ENCODE peak calls at places on chromosomes 11 and 22, in ten cellular contexts. One of them, this sample, is unnamed.

GRCh38 chr11:123585721-123586120 is 68.7 kb downstream of the SCN3B start:
- DNase-seq in AG04450: no peak
- DNase-seq in dorsolateral prefrontal cortex: no peak
- DNase-seq in cardiac fibroblast: no peak
- DNase-seq in astrocyte of the spinal cord: no peak
- DNase-seq in fibroblast of lung: no peak
- DNase-seq in IMR-90: no peak
- DNase-seq in MM.1S: no peak
- DNase-seq in thoracic aorta: no peak
- DNase-seq in fibroblast of the aortic adventitia: no peak
- DNase-seq in this sample: no peak

GRCh38 chr11:6545917-6546605 is 49.0 kb downstream of the DNHD1 start:
- DNase-seq in IMR-90: no peak
- DNase-seq in thoracic aorta: no peak
- DNase-seq in AG04450: no peak
- DNase-seq in fibroblast of lung: no peak
- DNase-seq in MM.1S: no peak
- DNase-seq in astrocyte of the spinal cord: no peak
- DNase-seq in fibroblast of the aortic adventitia: no peak
- DNase-seq in cardiac fibroblast: no peak
- DNase-seq in dorsolateral prefrontal cortex: no peak
- DNase-seq in this sample: no peak

GRCh38 chr11:214083-214482 is 6.6 kb downstream of the RIC8A start:
- DNase-seq in fibroblast of lung: no peak
- DNase-seq in AG04450: no peak
- DNase-seq in dorsolateral prefrontal cortex: no peak
- DNase-seq in cardiac fibroblast: no peak
- DNase-seq in thoracic aorta: no peak
- DNase-seq in MM.1S: no peak
- DNase-seq in astrocyte of the spinal cord: no peak
- DNase-seq in IMR-90: no peak
- DNase-seq in fibroblast of the aortic adventitia: no peak
- DNase-seq in this sample: no peak

GRCh38 chr22:32422062-32422461 is 10.0 kb upstream of the RTCB start:
- DNase-seq in IMR-90: no peak
- DNase-seq in fibroblast of lung: no peak
- DNase-seq in dorsolateral prefrontal cortex: no peak
- DNase-seq in cardiac fibroblast: no peak
- DNase-seq in AG04450: no peak
- DNase-seq in MM.1S: no peak
- DNase-seq in thoracic aorta: no peak
- DNase-seq in astrocyte of the spinal cord: no peak
- DNase-seq in fibroblast of the aortic adventitia: no peak
- DNase-seq in this sample: no peak

GRCh38 chr11:18588297-18589252 is at the start of gene UEVLD:
- DNase-seq in AG04450: peak
- DNase-seq in IMR-90: peak
- DNase-seq in fibroblast of the aortic adventitia: peak
- DNase-seq in thoracic aorta: peak
- DNase-seq in astrocyte of the spinal cord: peak
- DNase-seq in MM.1S: peak
- DNase-seq in dorsolateral prefrontal cortex: peak
- DNase-seq in fibroblast of lung: peak
- DNase-seq in cardiac fibroblast: peak
- DNase-seq in this sample: peak

GRCh38 chr11:45930031-45930794 is 7.8 kb downstream of the LARGE2 start:
- DNase-seq in fibroblast of the aortic adventitia: no peak
- DNase-seq in dorsolateral prefrontal cortex: no peak
- DNase-seq in fibroblast of lung: no peak
- DNase-seq in IMR-90: no peak
- DNase-seq in MM.1S: peak
- DNase-seq in thoracic aorta: no peak
- DNase-seq in astrocyte of the spinal cord: no peak
- DNase-seq in cardiac fibroblast: no peak
- DNase-seq in AG04450: no peak
- DNase-seq in this sample: no peak

GRCh38 chr22:50670513-50670912 is 2.1 kb upstream of the SHANK3 start:
- DNase-seq in astrocyte of the spinal cord: peak
- DNase-seq in MM.1S: no peak
- DNase-seq in AG04450: no peak
- DNase-seq in cardiac fibroblast: no peak
- DNase-seq in IMR-90: no peak
- DNase-seq in thoracic aorta: no peak
- DNase-seq in fibroblast of the aortic adventitia: no peak
- DNase-seq in dorsolateral prefrontal cortex: no peak
- DNase-seq in fibroblast of lung: no peak
- DNase-seq in this sample: no peak

GRCh38 chr22:24410110-24410856 is 17.1 kb upstream of the ADORA2A start:
- DNase-seq in thoracic aorta: no peak
- DNase-seq in dorsolateral prefrontal cortex: peak
- DNase-seq in astrocyte of the spinal cord: peak
- DNase-seq in cardiac fibroblast: peak
- DNase-seq in AG04450: no peak
- DNase-seq in IMR-90: peak
- DNase-seq in fibroblast of the aortic adventitia: peak
- DNase-seq in MM.1S: no peak
- DNase-seq in fibroblast of lung: peak
- DNase-seq in this sample: no peak

GRCh38 chr11:95338430-95338991 is 107.5 kb upstream of the SESN3 start:
- DNase-seq in dorsolateral prefrontal cortex: no peak
- DNase-seq in AG04450: no peak
- DNase-seq in IMR-90: peak
- DNase-seq in fibroblast of lung: peak
- DNase-seq in MM.1S: no peak
- DNase-seq in astrocyte of the spinal cord: peak
- DNase-seq in fibroblast of the aortic adventitia: peak
- DNase-seq in cardiac fibroblast: peak
- DNase-seq in thoracic aorta: no peak
- DNase-seq in this sample: no peak

GRCh38 chr11:39443424-39444022 is 2015.9 kb downstream of the LRRC4C start:
- DNase-seq in IMR-90: no peak
- DNase-seq in MM.1S: no peak
- DNase-seq in fibroblast of the aortic adventitia: no peak
- DNase-seq in thoracic aorta: no peak
- DNase-seq in astrocyte of the spinal cord: no peak
- DNase-seq in dorsolateral prefrontal cortex: no peak
- DNase-seq in fibroblast of lung: no peak
- DNase-seq in cardiac fibroblast: no peak
- DNase-seq in AG04450: no peak
- DNase-seq in this sample: no peak

GRCh38 chr11:74546752-74547151 is 45.6 kb upstream of the POLD3 start:
- DNase-seq in dorsolateral prefrontal cortex: no peak
- DNase-seq in IMR-90: no peak
- DNase-seq in MM.1S: no peak
- DNase-seq in fibroblast of the aortic adventitia: no peak
- DNase-seq in AG04450: no peak
- DNase-seq in fibroblast of lung: no peak
- DNase-seq in cardiac fibroblast: no peak
- DNase-seq in thoracic aorta: no peak
- DNase-seq in astrocyte of the spinal cord: no peak
- DNase-seq in this sample: no peak

GRCh38 chr11:130786586-130786985 is 129.7 kb downstream of the SNX19 start:
- DNase-seq in fibroblast of the aortic adventitia: no peak
- DNase-seq in dorsolateral prefrontal cortex: no peak
- DNase-seq in cardiac fibroblast: no peak
- DNase-seq in IMR-90: no peak
- DNase-seq in thoracic aorta: no peak
- DNase-seq in AG04450: no peak
- DNase-seq in astrocyte of the spinal cord: no peak
- DNase-seq in fibroblast of lung: no peak
- DNase-seq in MM.1S: no peak
- DNase-seq in this sample: no peak

GRCh38 chr11:17014774-17015638 is 792 bp upstream of the PLEKHA7 start:
- DNase-seq in cardiac fibroblast: peak
- DNase-seq in dorsolateral prefrontal cortex: no peak
- DNase-seq in fibroblast of the aortic adventitia: peak
- DNase-seq in IMR-90: no peak
- DNase-seq in MM.1S: peak
- DNase-seq in astrocyte of the spinal cord: peak
- DNase-seq in AG04450: no peak
- DNase-seq in fibroblast of lung: peak
- DNase-seq in thoracic aorta: no peak
- DNase-seq in this sample: no peak

GRCh38 chr11:795638-796564 is 2.2 kb downstream of the SLC25A22 start:
- DNase-seq in cardiac fibroblast: peak
- DNase-seq in MM.1S: peak
- DNase-seq in fibroblast of the aortic adventitia: peak
- DNase-seq in thoracic aorta: peak
- DNase-seq in IMR-90: peak
- DNase-seq in astrocyte of the spinal cord: peak
- DNase-seq in fibroblast of lung: peak
- DNase-seq in AG04450: peak
- DNase-seq in dorsolateral prefrontal cortex: no peak
- DNase-seq in this sample: no peak

GRCh38 chr11:72038491-72038890 is 39.8 kb downstream of the IL18BP start:
- DNase-seq in fibroblast of the aortic adventitia: peak
- DNase-seq in dorsolateral prefrontal cortex: peak
- DNase-seq in IMR-90: peak
- DNase-seq in astrocyte of the spinal cord: peak
- DNase-seq in thoracic aorta: no peak
- DNase-seq in cardiac fibroblast: peak
- DNase-seq in AG04450: peak
- DNase-seq in fibroblast of lung: peak
- DNase-seq in MM.1S: no peak
- DNase-seq in this sample: no peak

GRCh38 chr11:29448246-29448877 is 568.5 kb downstream of the KCNA4 start:
- DNase-seq in MM.1S: no peak
- DNase-seq in AG04450: no peak
- DNase-seq in fibroblast of the aortic adventitia: peak
- DNase-seq in dorsolateral prefrontal cortex: no peak
- DNase-seq in thoracic aorta: no peak
- DNase-seq in IMR-90: peak
- DNase-seq in cardiac fibroblast: peak
- DNase-seq in astrocyte of the spinal cord: peak
- DNase-seq in fibroblast of lung: peak
- DNase-seq in this sample: no peak
- TF ChIP-seq CTCF in MM.1S: no peak
- TF ChIP-seq CTCF in AG04450: peak
- TF ChIP-seq CTCF in fibroblast of the aortic adventitia: peak
- TF ChIP-seq CTCF in dorsolateral prefrontal cortex: peak
- TF ChIP-seq CTCF in thoracic aorta: no peak
- TF ChIP-seq CTCF in IMR-90: peak
- TF ChIP-seq CTCF in cardiac fibroblast: peak
- TF ChIP-seq CTCF in astrocyte of the spinal cord: peak
- TF ChIP-seq CTCF in fibroblast of lung: peak
- TF ChIP-seq CTCF in this sample: peak

GRCh38 chr11:62104816-62105610 is 18.8 kb upstream of the INCENP start:
- DNase-seq in cardiac fibroblast: peak
- DNase-seq in IMR-90: peak
- DNase-seq in MM.1S: no peak
- DNase-seq in AG04450: no peak
- DNase-seq in fibroblast of the aortic adventitia: peak
- DNase-seq in astrocyte of the spinal cord: peak
- DNase-seq in fibroblast of lung: peak
- DNase-seq in thoracic aorta: no peak
- DNase-seq in dorsolateral prefrontal cortex: no peak
- DNase-seq in this sample: no peak
- H3K4me3 ChIP-seq in cardiac fibroblast: no peak
- H3K4me3 ChIP-seq in IMR-90: peak
- H3K4me3 ChIP-seq in MM.1S: no peak
- H3K4me3 ChIP-seq in AG04450: peak
- H3K4me3 ChIP-seq in fibroblast of the aortic adventitia: peak
- H3K4me3 ChIP-seq in astrocyte of the spinal cord: no peak
- H3K4me3 ChIP-seq in fibroblast of lung: peak
- H3K4me3 ChIP-seq in thoracic aorta: peak
- H3K4me3 ChIP-seq in dorsolateral prefrontal cortex: no peak
- H3K4me3 ChIP-seq in this sample: no peak

GRCh38 chr22:29328566-29329500 is 13.3 kb upstream of the RASL10A start:
- DNase-seq in dorsolateral prefrontal cortex: peak
- DNase-seq in thoracic aorta: no peak
- DNase-seq in AG04450: no peak
- DNase-seq in IMR-90: peak
- DNase-seq in MM.1S: no peak
- DNase-seq in astrocyte of the spinal cord: no peak
- DNase-seq in cardiac fibroblast: no peak
- DNase-seq in fibroblast of lung: peak
- DNase-seq in fibroblast of the aortic adventitia: no peak
- DNase-seq in this sample: no peak

GRCh38 chr22:29329581-29329980 is 14.1 kb upstream of the RASL10A start:
- DNase-seq in dorsolateral prefrontal cortex: no peak
- DNase-seq in MM.1S: no peak
- DNase-seq in IMR-90: no peak
- DNase-seq in astrocyte of the spinal cord: no peak
- DNase-seq in thoracic aorta: no peak
- DNase-seq in fibroblast of the aortic adventitia: no peak
- DNase-seq in AG04450: no peak
- DNase-seq in fibroblast of lung: no peak
- DNase-seq in cardiac fibroblast: no peak
- DNase-seq in this sample: no peak

GRCh38 chr22:29326481-29326880 is 11.0 kb upstream of the RASL10A start:
- DNase-seq in thoracic aorta: no peak
- DNase-seq in fibroblast of the aortic adventitia: no peak
- DNase-seq in fibroblast of lung: no peak
- DNase-seq in cardiac fibroblast: no peak
- DNase-seq in IMR-90: no peak
- DNase-seq in astrocyte of the spinal cord: no peak
- DNase-seq in AG04450: no peak
- DNase-seq in dorsolateral prefrontal cortex: no peak
- DNase-seq in MM.1S: no peak
- DNase-seq in this sample: no peak

GRCh38 chr22:29327089-29327764 is 11.7 kb upstream of the RASL10A start:
- DNase-seq in thoracic aorta: no peak
- DNase-seq in fibroblast of lung: no peak
- DNase-seq in AG04450: no peak
- DNase-seq in fibroblast of the aortic adventitia: no peak
- DNase-seq in astrocyte of the spinal cord: no peak
- DNase-seq in cardiac fibroblast: no peak
- DNase-seq in dorsolateral prefrontal cortex: no peak
- DNase-seq in IMR-90: no peak
- DNase-seq in MM.1S: no peak
- DNase-seq in this sample: no peak

GRCh38 chr22:29328055-29328454 is 12.6 kb upstream of the RASL10A start:
- DNase-seq in cardiac fibroblast: no peak
- DNase-seq in IMR-90: no peak
- DNase-seq in fibroblast of lung: no peak
- DNase-seq in fibroblast of the aortic adventitia: no peak
- DNase-seq in thoracic aorta: no peak
- DNase-seq in dorsolateral prefrontal cortex: no peak
- DNase-seq in AG04450: no peak
- DNase-seq in astrocyte of the spinal cord: no peak
- DNase-seq in MM.1S: no peak
- DNase-seq in this sample: no peak
- TF ChIP-seq CTCF in cardiac fibroblast: no peak
- TF ChIP-seq CTCF in IMR-90: no peak
- TF ChIP-seq CTCF in fibroblast of lung: peak
- TF ChIP-seq CTCF in fibroblast of the aortic adventitia: no peak
- TF ChIP-seq CTCF in thoracic aorta: no peak
- TF ChIP-seq CTCF in dorsolateral prefrontal cortex: no peak
- TF ChIP-seq CTCF in AG04450: no peak
- TF ChIP-seq CTCF in astrocyte of the spinal cord: peak
- TF ChIP-seq CTCF in MM.1S: no peak
- TF ChIP-seq CTCF in this sample: no peak

DNA sequence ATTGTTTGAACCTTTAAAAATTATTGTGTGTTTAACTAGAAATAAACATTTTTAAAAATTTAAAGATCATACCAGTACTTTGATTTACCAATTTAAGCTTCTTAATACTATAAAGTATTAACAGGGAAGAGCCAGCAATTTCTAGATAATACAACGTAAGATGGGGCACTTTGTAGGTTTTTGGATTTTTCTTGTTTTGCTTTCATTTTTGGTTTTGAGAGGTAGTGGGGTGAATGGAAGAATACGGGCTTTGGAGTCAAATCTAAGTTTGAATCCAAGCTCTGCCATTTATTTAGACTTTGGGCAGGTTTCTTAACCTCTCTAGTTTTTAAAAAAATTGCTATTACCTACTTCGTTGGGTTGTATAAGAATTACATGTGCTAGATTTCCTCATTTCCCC is 44.9 kb downstream of the CSTPP1 start:
- DNase-seq in cardiac fibroblast: no peak
- DNase-seq in fibroblast of the aortic adventitia: no peak
- DNase-seq in AG04450: no peak
- DNase-seq in fibroblast of lung: no peak
- DNase-seq in IMR-90: no peak
- DNase-seq in thoracic aorta: no peak
- DNase-seq in dorsolateral prefrontal cortex: no peak
- DNase-seq in MM.1S: peak
- DNase-seq in astrocyte of the spinal cord: no peak
- DNase-seq in this sample: no peak
- H3K4me3 ChIP-seq in cardiac fibroblast: no peak
- H3K4me3 ChIP-seq in fibroblast of the aortic adventitia: no peak
- H3K4me3 ChIP-seq in AG04450: no peak
- H3K4me3 ChIP-seq in fibroblast of lung: no peak
- H3K4me3 ChIP-seq in IMR-90: no peak
- H3K4me3 ChIP-seq in thoracic aorta: no peak
- H3K4me3 ChIP-seq in dorsolateral prefrontal cortex: no peak
- H3K4me3 ChIP-seq in MM.1S: peak
- H3K4me3 ChIP-seq in astrocyte of the spinal cord: no peak
- H3K4me3 ChIP-seq in this sample: no peak

This sample was measured in AG04449.